ENCODE peak calls at places on chromosomes 2 and 18, in five cellular contexts. One of them, this sample, is unnamed.

GRCh38 chr2:202278944-202279343 is 13.4 kb downstream of the NOP58 start:
- DNase-seq in NB4: peak; percentile 54
- DNase-seq in body of pancreas: no peak
- DNase-seq in lower lobe of right lung: no peak
- DNase-seq in OCI-LY7: peak; percentile 22
- DNase-seq in this sample: no peak

GRCh38 chr2:110802213-110802932 is 70.0 kb downstream of the ACOXL start:
- DNase-seq in NB4: no peak
- DNase-seq in body of pancreas: no peak
- DNase-seq in lower lobe of right lung: no peak
- DNase-seq in OCI-LY7: no peak
- DNase-seq in this sample: no peak

GRCh38 chr2:118569876-118570535 is 277.4 kb downstream of the EN1 start:
- DNase-seq in NB4: no peak
- DNase-seq in body of pancreas: no peak
- DNase-seq in lower lobe of right lung: no peak
- DNase-seq in OCI-LY7: no peak
- DNase-seq in this sample: no peak

GRCh38 chr2:219452361-219453317 is 18.0 kb downstream of the SPEG start:
- DNase-seq in NB4: no peak
- DNase-seq in body of pancreas: no peak
- DNase-seq in lower lobe of right lung: no peak
- DNase-seq in OCI-LY7: no peak
- DNase-seq in this sample: no peak

GRCh38 chr2:236986524-236987330 is 99.0 kb upstream of the COPS8 start:
- DNase-seq in NB4: no peak
- DNase-seq in body of pancreas: no peak
- DNase-seq in lower lobe of right lung: no peak
- DNase-seq in OCI-LY7: no peak
- DNase-seq in this sample: no peak

GRCh38 chr18:79933765-79934164 is 17.7 kb downstream of the SLC66A2 start:
- DNase-seq in NB4: no peak
- DNase-seq in body of pancreas: peak; percentile 73
- DNase-seq in lower lobe of right lung: peak; percentile 50
- DNase-seq in OCI-LY7: no peak
- DNase-seq in this sample: no peak

GRCh38 chr2:234686088-234686890 is 189.4 kb upstream of the ARL4C start:
- DNase-seq in NB4: no peak
- DNase-seq in body of pancreas: no peak
- DNase-seq in lower lobe of right lung: no peak
- DNase-seq in OCI-LY7: no peak
- DNase-seq in this sample: no peak

GRCh38 chr2:54204476-54204875 is 51.6 kb downstream of the TSPYL6 start:
- DNase-seq in NB4: no peak
- DNase-seq in body of pancreas: no peak
- DNase-seq in lower lobe of right lung: no peak
- DNase-seq in OCI-LY7: no peak
- DNase-seq in this sample: no peak

GRCh38 chr18:70671889-70672551 is 383.2 kb downstream of the SOCS6 start:
- DNase-seq in NB4: no peak
- DNase-seq in body of pancreas: no peak
- DNase-seq in lower lobe of right lung: no peak
- DNase-seq in OCI-LY7: peak; percentile 10
- DNase-seq in this sample: no peak

GRCh38 chr2:145599761-145600160 is 1079.8 kb upstream of the ZEB2 start:
- DNase-seq in NB4: no peak
- DNase-seq in body of pancreas: no peak
- DNase-seq in lower lobe of right lung: no peak
- DNase-seq in OCI-LY7: no peak
- DNase-seq in this sample: no peak

GRCh38 chr18:44954256-44954655 is 273.6 kb downstream of the SETBP1 start:
- DNase-seq in NB4: no peak
- DNase-seq in body of pancreas: no peak
- DNase-seq in lower lobe of right lung: no peak
- DNase-seq in OCI-LY7: no peak
- DNase-seq in this sample: no peak

GRCh38 chr2:176729706-176730569 is 460.7 kb downstream of the MTX2 start:
- DNase-seq in NB4: no peak
- DNase-seq in body of pancreas: peak; percentile 78
- DNase-seq in lower lobe of right lung: no peak
- DNase-seq in OCI-LY7: no peak
- DNase-seq in this sample: no peak

GRCh38 chr2:234996467-234997270 is 44.9 kb downstream of the SH3BP4 start:
- DNase-seq in NB4: no peak
- DNase-seq in body of pancreas: peak; percentile 57
- DNase-seq in lower lobe of right lung: no peak
- DNase-seq in OCI-LY7: no peak
- DNase-seq in this sample: no peak

GRCh38 chr2:38581193-38582147 is 21.3 kb downstream of the HNRNPLL start:
- DNase-seq in NB4: peak; percentile 87
- DNase-seq in body of pancreas: peak; percentile 40
- DNase-seq in lower lobe of right lung: peak; percentile 60
- DNase-seq in OCI-LY7: peak; percentile 87
- DNase-seq in this sample: peak; percentile 86

GRCh38 chr18:35189510-35189909 is 51.3 kb upstream of the ZNF397 start:
- DNase-seq in NB4: no peak
- DNase-seq in body of pancreas: no peak
- DNase-seq in lower lobe of right lung: no peak
- DNase-seq in OCI-LY7: no peak
- DNase-seq in this sample: no peak

GRCh38 chr2:235268535-235268934 is 225.3 kb upstream of the AGAP1 start:
- DNase-seq in NB4: no peak
- DNase-seq in body of pancreas: no peak
- DNase-seq in lower lobe of right lung: no peak
- DNase-seq in OCI-LY7: no peak
- DNase-seq in this sample: no peak

GRCh38 chr2:212686285-212686895 is 147.8 kb upstream of the ERBB4 start:
- DNase-seq in NB4: peak; percentile 65
- DNase-seq in body of pancreas: peak; percentile 62
- DNase-seq in lower lobe of right lung: peak; percentile 47
- DNase-seq in OCI-LY7: peak; percentile 73
- DNase-seq in this sample: peak; percentile 82
- H3K4me3 ChIP-seq in NB4: no peak overlapping the region
- H3K4me3 ChIP-seq in body of pancreas: no peak overlapping the region
- H3K4me3 ChIP-seq in lower lobe of right lung: no peak overlapping the region
- H3K4me3 ChIP-seq in OCI-LY7: no peak overlapping the region
- H3K4me3 ChIP-seq in this sample: no peak overlapping the region

GRCh38 chr2:20050712-20051517 is 513 bp downstream of the LAPTM4A start:
- DNase-seq in NB4: peak; percentile 72
- DNase-seq in body of pancreas: peak; percentile 39
- DNase-seq in lower lobe of right lung: peak; percentile 52
- DNase-seq in OCI-LY7: peak; percentile 77
- DNase-seq in this sample: peak; percentile 69
- TF ChIP-seq CTCF in NB4: peak; percentile 26
- TF ChIP-seq CTCF in body of pancreas: no peak
- TF ChIP-seq CTCF in lower lobe of right lung: no peak
- TF ChIP-seq CTCF in OCI-LY7: peak; percentile 64
- TF ChIP-seq CTCF in this sample: peak; percentile 11

GRCh38 chr2:218229851-218230250 is 12.9 kb downstream of the ARPC2 start:
- DNase-seq in NB4: peak; percentile 40
- DNase-seq in body of pancreas: no peak
- DNase-seq in lower lobe of right lung: no peak
- DNase-seq in OCI-LY7: no peak
- DNase-seq in this sample: peak; percentile 38
- H3K4me3 ChIP-seq in NB4: peak overlapping the region; percentile 25
- H3K4me3 ChIP-seq in body of pancreas: no peak overlapping the region
- H3K4me3 ChIP-seq in lower lobe of right lung: no peak overlapping the region
- H3K4me3 ChIP-seq in OCI-LY7: no peak overlapping the region
- H3K4me3 ChIP-seq in this sample: peak overlapping the region; percentile 19

GRCh38 chr18:8708670-8709069 is 3.3 kb downstream of the MTCL1 start:
- DNase-seq in NB4: no peak
- DNase-seq in body of pancreas: no peak
- DNase-seq in lower lobe of right lung: no peak
- DNase-seq in OCI-LY7: peak; percentile 36
- DNase-seq in this sample: no peak

GRCh38 chr18:8706545-8706980 is 1.2 kb downstream of the MTCL1 start:
- DNase-seq in NB4: peak; percentile 17
- DNase-seq in body of pancreas: peak; percentile 17
- DNase-seq in lower lobe of right lung: no peak
- DNase-seq in OCI-LY7: peak; percentile 63
- DNase-seq in this sample: no peak

GRCh38 chr18:8705941-8706544 is 687 bp downstream of the MTCL1 start:
- DNase-seq in NB4: no peak
- DNase-seq in body of pancreas: peak; percentile 27
- DNase-seq in lower lobe of right lung: no peak
- DNase-seq in OCI-LY7: peak; percentile 61
- DNase-seq in this sample: no peak

GRCh38 chr18:8707946-8708345 is 2.6 kb downstream of the MTCL1 start:
- DNase-seq in NB4: no peak
- DNase-seq in body of pancreas: no peak
- DNase-seq in lower lobe of right lung: no peak
- DNase-seq in OCI-LY7: no peak
- DNase-seq in this sample: no peak

DNA sequence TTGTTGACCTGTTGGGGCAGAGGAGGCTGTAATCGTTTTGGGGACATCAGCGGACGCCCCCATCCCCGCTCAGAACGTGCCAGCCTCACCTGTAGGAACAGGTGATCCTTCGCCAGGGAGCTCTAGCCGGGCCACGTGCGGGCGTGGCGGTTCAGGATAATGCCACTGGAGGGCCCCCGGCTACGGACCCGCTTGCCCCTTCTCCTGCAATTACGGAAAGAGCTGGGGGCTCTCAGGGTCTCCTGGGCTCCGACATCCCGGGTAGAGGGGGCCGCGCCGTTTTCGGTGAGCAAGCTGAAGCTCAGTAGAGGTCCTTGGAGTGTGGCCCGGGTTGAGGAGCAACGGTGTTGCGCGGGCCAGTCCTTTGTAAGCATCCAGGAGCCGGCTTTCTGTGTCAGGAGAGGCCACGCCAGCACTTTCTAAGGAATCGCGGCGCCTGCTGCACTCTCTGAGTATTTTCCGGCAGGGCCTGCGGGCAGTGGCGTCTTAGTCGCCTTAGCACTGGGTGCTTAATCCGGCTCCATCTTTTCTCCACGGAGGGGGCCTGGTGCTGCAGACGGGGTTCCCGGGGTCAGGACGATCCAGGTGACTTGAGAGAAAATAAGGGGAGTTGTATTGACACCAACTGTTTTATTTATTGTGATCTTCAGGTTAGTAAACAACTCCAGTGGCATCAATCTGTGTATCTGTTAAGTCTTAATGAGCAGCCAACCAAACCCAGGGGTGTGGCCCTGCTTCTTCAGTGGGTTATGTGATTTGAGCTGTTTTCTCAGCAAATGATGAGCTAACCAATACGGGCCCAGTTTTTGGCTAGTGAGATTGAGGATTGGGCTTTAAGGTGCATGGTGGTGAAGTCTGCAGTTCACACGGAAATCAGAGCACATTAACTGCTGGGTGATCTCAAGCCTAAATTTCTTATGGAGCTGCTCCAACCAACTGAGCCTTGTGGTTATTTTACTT is 1.9 kb downstream of the MTCL1 start:
- DNase-seq in NB4: no peak
- DNase-seq in body of pancreas: peak; percentile 64
- DNase-seq in lower lobe of right lung: peak; percentile 58
- DNase-seq in OCI-LY7: peak; percentile 89
- DNase-seq in this sample: no peak
- TF ChIP-seq CTCF in NB4: no peak
- TF ChIP-seq CTCF in body of pancreas: peak; percentile 25
- TF ChIP-seq CTCF in lower lobe of right lung: peak; percentile 28
- TF ChIP-seq CTCF in OCI-LY7: peak; percentile 75
- TF ChIP-seq CTCF in this sample: no peak

DNA sequence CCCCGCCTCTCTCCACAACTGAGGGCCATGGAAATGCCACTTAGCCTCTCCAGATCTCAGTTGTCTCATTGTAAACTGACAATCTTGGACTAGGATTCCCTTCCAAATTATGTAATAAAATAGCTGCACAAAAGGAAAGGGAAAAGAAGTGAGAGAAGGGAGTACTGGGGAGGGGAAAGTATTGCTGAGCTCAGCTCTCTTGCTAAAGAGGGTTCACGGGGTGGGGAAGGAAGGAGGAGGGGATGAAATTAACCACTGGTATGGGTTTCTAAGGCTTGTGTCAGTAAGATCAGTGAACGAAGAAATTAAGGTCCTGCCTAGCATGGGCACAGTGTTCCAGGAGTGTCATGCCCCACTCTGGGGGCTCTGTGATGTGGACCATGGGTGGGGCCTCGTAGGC is 417.3 kb downstream of the TGIF1 start:
- DNase-seq in NB4: no peak
- DNase-seq in body of pancreas: no peak
- DNase-seq in lower lobe of right lung: no peak
- DNase-seq in OCI-LY7: no peak
- DNase-seq in this sample: no peak
- H3K4me3 ChIP-seq in NB4: no peak overlapping the region
- H3K4me3 ChIP-seq in body of pancreas: no peak overlapping the region
- H3K4me3 ChIP-seq in lower lobe of right lung: no peak overlapping the region
- H3K4me3 ChIP-seq in OCI-LY7: no peak overlapping the region
- H3K4me3 ChIP-seq in this sample: no peak overlapping the region

DNA sequence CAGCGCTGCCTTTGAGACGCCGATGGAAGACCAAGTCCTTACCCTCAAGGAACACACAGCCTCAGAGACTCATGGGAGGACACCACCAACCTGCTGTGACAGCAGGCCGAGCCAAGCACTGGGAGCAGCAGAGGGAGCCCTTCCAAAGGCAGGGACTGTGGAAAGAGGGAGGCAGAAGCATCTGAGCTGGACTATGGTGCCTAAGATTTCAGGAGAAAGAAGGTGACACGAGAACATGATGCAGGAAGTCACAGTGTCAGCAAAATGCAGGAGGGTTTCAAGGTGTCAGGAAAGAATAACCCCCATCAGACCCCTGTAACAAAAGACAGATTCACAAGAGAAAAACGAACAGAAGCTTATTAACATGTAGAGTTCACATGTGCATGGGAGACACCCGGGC is 24.2 kb upstream of the COX7A2L start:
- DNase-seq in NB4: no peak
- DNase-seq in body of pancreas: no peak
- DNase-seq in lower lobe of right lung: no peak
- DNase-seq in OCI-LY7: no peak
- DNase-seq in this sample: no peak
- TF ChIP-seq CTCF in NB4: peak; percentile 11
- TF ChIP-seq CTCF in body of pancreas: no peak
- TF ChIP-seq CTCF in lower lobe of right lung: no peak
- TF ChIP-seq CTCF in OCI-LY7: peak; percentile 14
- TF ChIP-seq CTCF in this sample: no peak

DNA sequence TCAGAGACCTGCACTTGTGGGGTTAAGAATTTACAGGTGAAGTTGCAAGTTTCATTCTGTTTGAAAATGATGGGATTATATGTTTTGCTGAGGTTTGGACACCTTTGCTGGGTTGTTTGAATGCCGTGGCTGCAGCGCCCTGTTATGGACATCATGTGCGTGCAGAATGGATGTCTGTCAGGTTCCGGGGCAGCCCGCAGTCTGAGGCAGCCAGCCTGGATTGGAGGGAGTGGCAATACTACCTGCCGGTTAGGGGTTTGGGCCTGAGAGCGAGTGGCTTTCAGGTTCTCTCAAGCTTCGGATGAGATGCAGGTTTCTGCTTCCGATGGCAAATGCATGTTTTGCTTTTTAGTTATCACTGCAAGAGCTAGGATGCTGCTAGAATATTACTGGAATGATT is 1.1 kb downstream of the CASP8 start:
- DNase-seq in NB4: peak; percentile 33
- DNase-seq in body of pancreas: no peak
- DNase-seq in lower lobe of right lung: no peak
- DNase-seq in OCI-LY7: peak; percentile 31
- DNase-seq in this sample: peak; percentile 22
- H3K4me3 ChIP-seq in NB4: peak overlapping the region; percentile 63
- H3K4me3 ChIP-seq in body of pancreas: no peak overlapping the region
- H3K4me3 ChIP-seq in lower lobe of right lung: peak overlapping the region; percentile 65
- H3K4me3 ChIP-seq in OCI-LY7: peak overlapping the region; percentile 69
- H3K4me3 ChIP-seq in this sample: no peak overlapping the region

This sample was measured in GM12865.